ENCODE peak calls at places on chromosomes 4 and X, in ten cellular contexts. W, T, K, U, D, S, B, H, F and N are unnamed samples.

GRCh38 chrX:19545651-19546050 is 30.3 kb upstream of the MAP3K15 start:
- DNase-seq in W (no peak), T (no peak), K (no peak), U (no peak), D (no peak), S (no peak), B (no peak), H (no peak), F (no peak), N (no peak)

GRCh38 chrX:11381464-11381863 is 88.3 kb downstream of the AMELX start:
- DNase-seq in W (no peak), T (no peak), K (no peak), U (peak), D (no peak), S (peak), B (no peak), H (no peak), F (no peak), N (peak)

GRCh38 chrX:70168238-70169188 is 8.8 kb upstream of the DGAT2L6 start:
- DNase-seq in W (no peak), T (no peak), K (peak), U (peak), D (no peak), S (peak), B (peak), H (peak), F (no peak), N (no peak)

GRCh38 chr4:26763063-26763462 is 97.6 kb upstream of the STIM2 start:
- DNase-seq in W (no peak), T (no peak), K (no peak), U (no peak), D (no peak), S (no peak), B (no peak), H (no peak), F (no peak), N (no peak)

GRCh38 chrX:11010476-11010875 is 100.7 kb upstream of the HCCS start:
- DNase-seq in W (no peak), T (no peak), K (no peak), U (no peak), D (no peak), S (no peak), B (no peak), H (no peak), F (no peak), N (no peak)

GRCh38 chr4:116027311-116027710 is 913.9 kb upstream of the NDST4 start:
- DNase-seq in W (no peak), T (no peak), K (no peak), U (no peak), D (no peak), S (no peak), B (no peak), H (no peak), F (no peak), N (no peak)

GRCh38 chr4:41028392-41029076 is 185.8 kb downstream of the APBB2 start:
- DNase-seq in W (no peak), T (no peak), K (no peak), U (peak), D (no peak), S (peak), B (no peak), H (no peak), F (no peak), N (no peak)

GRCh38 chr4:174248407-174248806 is 35.1 kb downstream of the FBXO8 start:
- DNase-seq in W (no peak), T (no peak), K (no peak), U (no peak), D (no peak), S (no peak), B (no peak), H (no peak), F (no peak), N (no peak)

GRCh38 chr4:99821918-99822503 is 5.4 kb downstream of the DAPP1 start:
- DNase-seq in W (no peak), T (no peak), K (no peak), U (no peak), D (no peak), S (no peak), B (no peak), H (no peak), F (no peak), N (peak)

GRCh38 chrX:132272826-132273225 is 53.6 kb upstream of the RAP2C start:
- DNase-seq in W (no peak), T (no peak), K (no peak), U (no peak), D (no peak), S (no peak), B (no peak), H (no peak), F (no peak), N (no peak)

GRCh38 chr4:149790172-149790907 is 25.3 kb downstream of the IQCM start:
- DNase-seq in W (no peak), T (peak), K (no peak), U (peak), D (no peak), S (peak), B (no peak), H (no peak), F (no peak), N (no peak)

GRCh38 chr4:13921805-13922204 is 294.3 kb upstream of the BOD1L1 start:
- DNase-seq in W (no peak), T (no peak), K (no peak), U (peak), D (no peak), S (peak), B (no peak), H (no peak), F (no peak), N (no peak)

GRCh38 chrX:74300869-74301268 is 3.1 kb upstream of the ZCCHC13 start:
- DNase-seq in W (no peak), T (no peak), K (no peak), U (no peak), D (no peak), S (no peak), B (no peak), H (no peak), F (no peak), N (no peak)

GRCh38 chr4:38275331-38275821 is 315.2 kb downstream of the PTTG2 start:
- DNase-seq in W (no peak), T (peak), K (peak), U (no peak), D (no peak), S (no peak), B (no peak), H (no peak), F (no peak), N (no peak)

GRCh38 chrX:110327336-110327735 is 9.5 kb upstream of the AMMECR1 start:
- DNase-seq in W (no peak), T (no peak), K (no peak), U (no peak), D (no peak), S (no peak), B (no peak), H (no peak), F (no peak), N (no peak)

GRCh38 chr4:176230827-176231226 is 35.4 kb upstream of the SPATA4 start:
- DNase-seq in W (peak), T (no peak), K (no peak), U (no peak), D (no peak), S (no peak), B (no peak), H (no peak), F (no peak), N (no peak)

GRCh38 chrX:13939741-13940597 is 89.7 kb downstream of the GEMIN8 start:
- DNase-seq in W (no peak), T (no peak), K (no peak), U (no peak), D (no peak), S (no peak), B (no peak), H (peak), F (no peak), N (no peak)

GRCh38 chr4:37728064-37728463 is 41.9 kb upstream of the RELL1 start:
- DNase-seq in W (no peak), T (no peak), K (no peak), U (no peak), D (no peak), S (no peak), B (no peak), H (no peak), F (no peak), N (no peak)

GRCh38 chr4:121370729-121371325 is 10.0 kb downstream of the QRFPR start:
- DNase-seq in W (no peak), T (no peak), K (no peak), U (peak), D (no peak), S (peak), B (peak), H (no peak), F (peak), N (peak)

GRCh38 chrX:108148524-108148923 is 56.9 kb downstream of the ATG4A start:
- DNase-seq in W (no peak), T (no peak), K (no peak), U (no peak), D (no peak), S (no peak), B (no peak), H (no peak), F (no peak), N (no peak)

GRCh38 chrX:40096395-40097091 is 1.2 kb downstream of the BCOR start:
- DNase-seq in W (no peak), T (no peak), K (no peak), U (peak), D (peak), S (peak), B (no peak), H (no peak), F (no peak), N (no peak)

GRCh38 chr4:55123791-55124190 is 1.6 kb downstream of the KDR start:
- DNase-seq in W (no peak), T (no peak), K (no peak), U (no peak), D (no peak), S (no peak), B (no peak), H (no peak), F (no peak), N (no peak)

GRCh38 chr4:70703695-70704332 is 15.5 kb downstream of the UTP3 start:
- DNase-seq in W (peak), T (no peak), K (no peak), U (peak), D (no peak), S (peak), B (no peak), H (peak), F (no peak), N (no peak)

GRCh38 chr4:147289181-147289580 is 191.7 kb upstream of the EDNRA start:
- DNase-seq in W (no peak), T (no peak), K (no peak), U (peak), D (no peak), S (no peak), B (no peak), H (no peak), F (no peak), N (no peak)

GRCh38 chr4:119260528-119260927 is 48.0 kb downstream of the USP53 start:
- DNase-seq in W (no peak), T (no peak), K (no peak), U (no peak), D (no peak), S (no peak), B (no peak), H (no peak), F (no peak), N (no peak)

GRCh38 chr4:174524242-174524641 is 2.0 kb upstream of the HPGD start:
- DNase-seq in W (no peak), T (no peak), K (no peak), U (no peak), D (no peak), S (no peak), B (no peak), H (no peak), F (no peak), N (no peak)

GRCh38 chrX:145843196-145843595 is 25.6 kb downstream of the SLITRK2 start:
- DNase-seq in W (no peak), T (no peak), K (no peak), U (no peak), D (no peak), S (no peak), B (no peak), H (peak), F (no peak), N (no peak)

GRCh38 chrX:345020-345925 is 26.7 kb upstream of the GTPBP6 start:
- DNase-seq in W (no peak), T (no peak), K (no peak), U (no peak), D (no peak), S (no peak), B (no peak), H (no peak), F (no peak), N (no peak)

GRCh38 chrX:27863813-27864212 is 56.0 kb downstream of the MAGEB10 start:
- DNase-seq in W (no peak), T (no peak), K (no peak), U (no peak), D (no peak), S (no peak), B (no peak), H (no peak), F (no peak), N (no peak)

GRCh38 chr4:56360071-56360470 is 27.2 kb downstream of the AASDH start:
- DNase-seq in W (peak), T (no peak), K (no peak), U (peak), D (no peak), S (peak), B (no peak), H (no peak), F (no peak), N (no peak)

GRCh38 chrX:29172880-29173279 is 585.6 kb downstream of the IL1RAPL1 start:
- DNase-seq in W (no peak), T (no peak), K (no peak), U (peak), D (no peak), S (peak), B (no peak), H (peak), F (no peak), N (no peak)

GRCh38 chr4:177008836-177009501 is 216.2 kb upstream of the VEGFC start:
- DNase-seq in W (no peak), T (no peak), K (no peak), U (peak), D (no peak), S (peak), B (no peak), H (no peak), F (no peak), N (no peak)

DNA sequence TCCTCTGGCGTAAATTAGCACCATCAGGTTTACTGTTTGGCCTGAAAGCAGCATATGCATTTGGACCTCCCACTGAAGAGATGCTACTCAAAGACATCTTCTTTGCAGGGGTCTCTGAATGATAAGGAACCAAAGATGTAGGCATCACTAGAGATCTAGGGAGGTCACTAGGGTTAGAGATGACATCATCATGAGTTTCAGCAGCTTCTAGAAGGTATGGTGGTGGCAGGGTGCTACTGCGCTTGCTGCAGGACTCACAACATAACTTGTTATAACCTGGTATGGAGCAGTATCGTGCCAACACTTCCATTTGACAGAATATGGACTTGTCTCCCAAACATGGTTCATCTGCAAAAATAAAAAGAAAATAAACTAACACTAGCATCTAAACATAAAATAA is 251.6 kb downstream of the NPFFR2 start:
- DNase-seq in W (no peak), T (no peak), K (no peak), U (no peak), D (no peak), S (no peak), B (no peak), H (no peak), F (no peak), N (no peak)
- TF ChIP-seq CTCF in W (no peak), T (no peak), K (no peak), U (no peak), D (no peak), S (no peak), B (no peak), H (no peak), F (no peak), N (peak)

GRCh38 chr4:186030795-186031194 is 38.2 kb upstream of the TLR3 start:
- DNase-seq in W (no peak), T (no peak), K (no peak), U (no peak), D (no peak), S (no peak), B (no peak), H (no peak), F (no peak), N (no peak)

GRCh38 chr4:186029731-186030421 is 39.1 kb upstream of the TLR3 start:
- DNase-seq in W (no peak), T (peak), K (no peak), U (peak), D (peak), S (peak), B (no peak), H (peak), F (no peak), N (no peak)

GRCh38 chr4:186033027-186033426 is 35.9 kb upstream of the TLR3 start:
- DNase-seq in W (no peak), T (no peak), K (no peak), U (no peak), D (no peak), S (no peak), B (no peak), H (no peak), F (no peak), N (no peak)

GRCh38 chr4:186027405-186027804 is 41.6 kb upstream of the TLR3 start:
- DNase-seq in W (no peak), T (no peak), K (no peak), U (no peak), D (no peak), S (no peak), B (no peak), H (no peak), F (no peak), N (no peak)

DNA sequence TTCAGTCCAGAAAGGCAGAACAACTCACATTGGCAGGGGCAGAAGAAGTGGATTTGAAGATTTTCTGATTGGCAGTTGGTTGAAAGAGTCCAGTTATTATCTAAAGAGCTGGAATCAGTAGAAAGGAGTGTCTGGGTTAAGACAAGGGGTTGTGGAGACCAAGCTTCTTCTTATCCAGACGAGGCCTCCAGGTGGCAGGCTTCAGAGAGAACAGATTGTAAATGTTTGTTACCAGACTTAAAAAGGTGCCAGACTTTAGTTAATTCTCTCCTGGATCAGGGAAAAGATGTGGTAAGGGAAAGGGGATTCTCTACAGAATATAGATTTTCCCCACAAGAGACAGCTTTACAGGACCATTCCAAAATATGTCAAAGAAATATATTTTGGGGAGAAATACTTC is 36.7 kb upstream of the TLR3 start:
- DNase-seq in W (no peak), T (no peak), K (no peak), U (peak), D (no peak), S (peak), B (no peak), H (no peak), F (no peak), N (no peak)
- TF ChIP-seq CTCF in W (peak), T (no peak), K (no peak), U (peak), D (peak), S (no peak), B (no peak), H (peak), F (no peak), N (no peak)

GRCh38 chr4:97153042-97153441 is 990.2 kb downstream of the STPG2 start:
- DNase-seq in W (peak), T (no peak), K (peak), U (peak), D (no peak), S (no peak), B (no peak), H (peak), F (no peak), N (no peak)
- TF ChIP-seq CTCF in W (peak), T (no peak), K (peak), U (peak), D (peak), S (no peak), B (peak), H (peak), F (no peak), N (no peak)

DNA sequence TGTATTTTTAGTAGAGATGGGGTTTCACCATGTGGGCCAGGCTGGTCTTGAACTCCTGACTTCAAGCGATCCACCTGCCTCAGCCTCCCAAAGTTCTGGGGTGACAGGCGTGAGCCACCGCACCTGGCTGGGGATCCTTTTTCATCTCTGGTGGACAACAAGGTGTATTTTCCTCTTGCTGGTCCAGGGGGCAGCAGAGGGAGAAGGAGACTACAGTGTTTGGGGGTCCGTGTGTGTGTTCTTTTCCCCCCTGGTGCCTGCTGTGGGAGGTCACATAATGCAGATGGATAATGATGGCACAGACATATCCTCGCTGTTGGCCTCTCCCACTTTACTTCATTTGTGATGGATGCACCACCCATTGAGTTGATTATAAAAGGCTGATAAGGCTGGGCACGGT is 39.0 kb upstream of the CD99 start:
- DNase-seq in W (no peak), T (no peak), K (no peak), U (no peak), D (no peak), S (no peak), B (no peak), H (no peak), F (no peak), N (no peak)
- TF ChIP-seq CTCF in W (peak), T (no peak), K (no peak), U (peak), D (no peak), S (peak), B (no peak), H (peak), F (no peak), N (peak)

GRCh38 chr4:140014284-140014683 is 139.7 kb downstream of the MAML3 start:
- DNase-seq in W (no peak), T (no peak), K (no peak), U (no peak), D (no peak), S (no peak), B (no peak), H (no peak), F (no peak), N (no peak)

GRCh38 chr4:140013088-140013487 is 140.9 kb downstream of the MAML3 start:
- DNase-seq in W (no peak), T (no peak), K (no peak), U (no peak), D (no peak), S (no peak), B (no peak), H (no peak), F (no peak), N (no peak)

DNA sequence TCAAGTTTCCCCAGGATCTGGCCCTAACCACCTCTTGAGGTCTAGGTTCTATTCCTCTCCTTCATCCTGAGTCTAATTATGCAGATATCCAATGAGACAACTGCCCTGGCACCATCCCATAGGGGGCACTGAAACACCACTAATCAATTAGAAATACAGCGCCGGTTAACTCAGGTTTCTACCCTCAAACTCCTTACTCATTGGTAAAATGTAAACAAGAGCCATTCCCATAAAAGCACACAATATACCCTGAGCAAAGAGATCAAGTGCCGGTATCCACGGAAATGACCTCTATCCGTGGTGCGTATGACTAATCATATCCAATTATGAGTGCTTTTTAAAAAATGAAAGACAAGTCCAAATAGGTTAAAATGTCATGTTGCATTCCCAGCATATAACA is 141.3 kb downstream of the MAML3 start:
- DNase-seq in W (peak), T (peak), K (peak), U (peak), D (peak), S (peak), B (no peak), H (peak), F (peak), N (no peak)
- TF ChIP-seq CTCF in W (peak), T (peak), K (peak), U (peak), D (peak), S (peak), B (no peak), H (peak), F (no peak), N (peak)

GRCh38 chr4:83110222-83110945 is 4.1 kb downstream of the PLAC8 start:
- DNase-seq in W (peak), T (peak), K (no peak), U (peak), D (peak), S (peak), B (peak), H (peak), F (peak), N (peak)
- TF ChIP-seq CTCF in W (peak), T (peak), K (peak), U (peak), D (peak), S (peak), B (peak), H (peak), F (no peak), N (peak)

DNA sequence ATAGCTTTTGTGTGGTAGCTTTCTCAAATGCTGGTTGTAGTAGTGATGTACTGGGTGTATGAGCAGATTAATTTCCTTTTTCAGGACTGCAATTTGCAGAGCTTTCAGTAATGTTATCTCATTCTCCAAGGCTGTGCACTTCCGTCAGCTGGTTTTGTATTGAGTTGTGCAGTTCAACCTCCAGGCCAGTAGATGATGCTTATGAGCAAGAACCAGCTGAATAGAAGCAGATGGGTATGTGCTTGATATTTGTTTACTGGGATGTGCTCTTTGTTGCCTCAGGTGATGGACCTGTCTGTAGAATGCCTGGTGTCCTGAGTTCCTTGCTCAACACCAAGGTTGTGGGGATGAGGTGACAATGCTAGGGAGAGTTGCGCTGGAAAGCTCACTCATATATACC is 462.8 kb downstream of the PCDH18 start:
- DNase-seq in W (no peak), T (no peak), K (no peak), U (no peak), D (no peak), S (no peak), B (no peak), H (no peak), F (no peak), N (no peak)
- TF ChIP-seq CTCF in W (peak), T (no peak), K (no peak), U (no peak), D (no peak), S (no peak), B (no peak), H (no peak), F (no peak), N (peak)